ENCODE peak calls at places on chromosomes 1 and 21, in nine cellular contexts. T, F, H, E, Q, M, K, O and Z are unnamed samples.
A peak's percentile ranks its signal among the peaks of the same experiment; 100 is the strongest.

GRCh38 chr1:69707103-69707502 is 139.4 kb downstream of the LRRC7 start:
- DNase-seq in M (no peak), Q (no peak), O (no peak), F (no peak), T (no peak), H (no peak), E (no peak), K (no peak), Z (no peak)

GRCh38 chr1:230875370-230875769 is 7.0 kb upstream of the C1orf198 start:
- DNase-seq in T (no peak), K (no peak), M (no peak), O (no peak), E (no peak), H (no peak), F (no peak), Q (no peak), Z (no peak)

GRCh38 chr1:201585099-201585498 is 46.2 kb downstream of the NAV1 start:
- DNase-seq in E (no peak), K (peak; percentile 53), Q (peak; percentile 88), T (no peak), F (no peak), M (no peak), H (no peak), O (no peak), Z (peak; percentile 87)

GRCh38 chr1:21337931-21338567 is 47.8 kb upstream of the ECE1 start:
- DNase-seq in H (no peak), M (peak; percentile 33), Q (peak; percentile 56), T (no peak), K (peak; percentile 46), F (no peak), E (no peak), O (peak; percentile 59), Z (peak; percentile 93)

GRCh38 chr1:27934818-27935549 is at the start of gene SMPDL3B:
- DNase-seq in E (peak; percentile 68), O (no peak), T (peak; percentile 26), M (no peak), Q (no peak), H (peak; percentile 59), K (peak; percentile 45), F (no peak), Z (peak; percentile 26)

GRCh38 chr1:226763741-226764264 is 24.7 kb upstream of the ITPKB start:
- DNase-seq in T (no peak), M (peak; percentile 29), E (no peak), H (peak; percentile 95), O (no peak), F (no peak), Q (peak; percentile 94), K (peak; percentile 96), Z (peak; percentile 98)

GRCh38 chr21:44375686-44376320 is 22.4 kb downstream of the TRPM2 start:
- DNase-seq in O (no peak), Q (no peak), T (no peak), M (no peak), E (no peak), H (no peak), F (no peak), K (no peak), Z (no peak)

GRCh38 chr1:161130266-161130665 is 2.2 kb downstream of the DEDD start:
- DNase-seq in O (no peak), E (no peak), K (no peak), F (no peak), T (no peak), M (no peak), Q (no peak), H (no peak), Z (no peak)

GRCh38 chr1:109089242-109090015 is 1.1 kb upstream of the TMEM167B start:
- DNase-seq in M (no peak), E (no peak), T (peak; percentile 86), H (no peak), O (peak; percentile 85), K (peak; percentile 80), Q (peak; percentile 76), F (peak; percentile 38), Z (no peak)

GRCh38 chr1:214380986-214381695 is 100.2 kb downstream of the SMYD2 start:
- DNase-seq in F (no peak), K (peak; percentile 33), M (no peak), E (no peak), O (no peak), H (no peak), T (no peak), Q (no peak), Z (no peak)